ENCODE peak calls at places on chromosome 10, in ten cellular contexts. One of them, this sample, is unnamed.

GRCh38 chr10:32952541-32953276 is 5.3 kb downstream of the ITGB1 start:
- DNase-seq in heart left ventricle: no peak
- DNase-seq in pancreas: no peak
- DNase-seq in brain microvascular endothelial cell: no peak
- DNase-seq in psoas muscle: no peak
- DNase-seq in fibroblast of lung: no peak
- DNase-seq in CD4-positive, CD25-positive, alpha-beta regulatory T cell: no peak
- DNase-seq in left ventricle myocardium inferior: no peak
- DNase-seq in hepatocyte: no peak
- DNase-seq in K562: no peak
- DNase-seq in this sample: no peak

GRCh38 chr10:79246606-79247275 is 100.5 kb upstream of the PPIF start:
- DNase-seq in heart left ventricle: peak; percentile 86
- DNase-seq in pancreas: no peak
- DNase-seq in brain microvascular endothelial cell: no peak
- DNase-seq in psoas muscle: peak; percentile 77
- DNase-seq in fibroblast of lung: peak; percentile 67
- DNase-seq in CD4-positive, CD25-positive, alpha-beta regulatory T cell: no peak
- DNase-seq in left ventricle myocardium inferior: peak; percentile 78
- DNase-seq in hepatocyte: no peak
- DNase-seq in K562: no peak
- DNase-seq in this sample: peak; percentile 75

GRCh38 chr10:132167041-132167674 is 19.6 kb upstream of the DPYSL4 start:
- DNase-seq in heart left ventricle: no peak
- DNase-seq in pancreas: no peak
- DNase-seq in brain microvascular endothelial cell: no peak
- DNase-seq in psoas muscle: peak; percentile 1
- DNase-seq in fibroblast of lung: no peak
- DNase-seq in CD4-positive, CD25-positive, alpha-beta regulatory T cell: no peak
- DNase-seq in left ventricle myocardium inferior: no peak
- DNase-seq in hepatocyte: no peak
- DNase-seq in K562: no peak
- DNase-seq in this sample: no peak

GRCh38 chr10:125208854-125209545 is 48.6 kb upstream of the CTBP2 start:
- DNase-seq in heart left ventricle: no peak
- DNase-seq in pancreas: no peak
- DNase-seq in brain microvascular endothelial cell: no peak
- DNase-seq in psoas muscle: no peak
- DNase-seq in fibroblast of lung: no peak
- DNase-seq in CD4-positive, CD25-positive, alpha-beta regulatory T cell: no peak
- DNase-seq in left ventricle myocardium inferior: no peak
- DNase-seq in hepatocyte: no peak
- DNase-seq in K562: no peak
- DNase-seq in this sample: no peak

GRCh38 chr10:110323503-110323902 is 18.8 kb upstream of the SMNDC1 start:
- DNase-seq in heart left ventricle: no peak
- DNase-seq in pancreas: no peak
- DNase-seq in brain microvascular endothelial cell: peak; percentile 92
- DNase-seq in psoas muscle: no peak
- DNase-seq in fibroblast of lung: peak; percentile 79
- DNase-seq in CD4-positive, CD25-positive, alpha-beta regulatory T cell: no peak
- DNase-seq in left ventricle myocardium inferior: no peak
- DNase-seq in hepatocyte: no peak
- DNase-seq in K562: no peak
- DNase-seq in this sample: no peak

GRCh38 chr10:100908378-100908777 is 4.4 kb upstream of the SLF2 start:
- DNase-seq in heart left ventricle: no peak
- DNase-seq in pancreas: no peak
- DNase-seq in brain microvascular endothelial cell: no peak
- DNase-seq in psoas muscle: no peak
- DNase-seq in fibroblast of lung: no peak
- DNase-seq in CD4-positive, CD25-positive, alpha-beta regulatory T cell: no peak
- DNase-seq in left ventricle myocardium inferior: no peak
- DNase-seq in hepatocyte: no peak
- DNase-seq in K562: no peak
- DNase-seq in this sample: no peak

GRCh38 chr10:116723428-116724281 is 18.7 kb downstream of the HSPA12A start:
- DNase-seq in heart left ventricle: no peak
- DNase-seq in pancreas: no peak
- DNase-seq in brain microvascular endothelial cell: no peak
- DNase-seq in psoas muscle: no peak
- DNase-seq in fibroblast of lung: no peak
- DNase-seq in CD4-positive, CD25-positive, alpha-beta regulatory T cell: peak; percentile 75
- DNase-seq in left ventricle myocardium inferior: no peak
- DNase-seq in hepatocyte: no peak
- DNase-seq in K562: no peak
- DNase-seq in this sample: no peak

GRCh38 chr10:110361800-110362456 is 57.2 kb upstream of the SMNDC1 start:
- DNase-seq in heart left ventricle: no peak
- DNase-seq in pancreas: no peak
- DNase-seq in brain microvascular endothelial cell: no peak
- DNase-seq in psoas muscle: no peak
- DNase-seq in fibroblast of lung: no peak
- DNase-seq in CD4-positive, CD25-positive, alpha-beta regulatory T cell: peak; percentile 74
- DNase-seq in left ventricle myocardium inferior: no peak
- DNase-seq in hepatocyte: no peak
- DNase-seq in K562: no peak
- DNase-seq in this sample: no peak

GRCh38 chr10:69043931-69044531 is 43.9 kb upstream of the SRGN start:
- DNase-seq in heart left ventricle: no peak
- DNase-seq in pancreas: no peak
- DNase-seq in brain microvascular endothelial cell: no peak
- DNase-seq in psoas muscle: no peak
- DNase-seq in fibroblast of lung: no peak
- DNase-seq in CD4-positive, CD25-positive, alpha-beta regulatory T cell: peak; percentile 82
- DNase-seq in left ventricle myocardium inferior: no peak
- DNase-seq in hepatocyte: no peak
- DNase-seq in K562: no peak
- DNase-seq in this sample: no peak
- H3K27ac ChIP-seq in heart left ventricle: no peak overlapping the region
- H3K27ac ChIP-seq in pancreas: peak overlapping the region; percentile 23
- H3K27ac ChIP-seq in brain microvascular endothelial cell: no peak overlapping the region
- H3K27ac ChIP-seq in psoas muscle: no peak overlapping the region
- H3K27ac ChIP-seq in fibroblast of lung: no peak overlapping the region
- H3K27ac ChIP-seq in CD4-positive, CD25-positive, alpha-beta regulatory T cell: peak overlapping the region; percentile 84
- H3K27ac ChIP-seq in left ventricle myocardium inferior: no peak overlapping the region
- H3K27ac ChIP-seq in hepatocyte: no peak overlapping the region
- H3K27ac ChIP-seq in K562: no peak overlapping the region
- H3K27ac ChIP-seq in this sample: no peak overlapping the region

DNA sequence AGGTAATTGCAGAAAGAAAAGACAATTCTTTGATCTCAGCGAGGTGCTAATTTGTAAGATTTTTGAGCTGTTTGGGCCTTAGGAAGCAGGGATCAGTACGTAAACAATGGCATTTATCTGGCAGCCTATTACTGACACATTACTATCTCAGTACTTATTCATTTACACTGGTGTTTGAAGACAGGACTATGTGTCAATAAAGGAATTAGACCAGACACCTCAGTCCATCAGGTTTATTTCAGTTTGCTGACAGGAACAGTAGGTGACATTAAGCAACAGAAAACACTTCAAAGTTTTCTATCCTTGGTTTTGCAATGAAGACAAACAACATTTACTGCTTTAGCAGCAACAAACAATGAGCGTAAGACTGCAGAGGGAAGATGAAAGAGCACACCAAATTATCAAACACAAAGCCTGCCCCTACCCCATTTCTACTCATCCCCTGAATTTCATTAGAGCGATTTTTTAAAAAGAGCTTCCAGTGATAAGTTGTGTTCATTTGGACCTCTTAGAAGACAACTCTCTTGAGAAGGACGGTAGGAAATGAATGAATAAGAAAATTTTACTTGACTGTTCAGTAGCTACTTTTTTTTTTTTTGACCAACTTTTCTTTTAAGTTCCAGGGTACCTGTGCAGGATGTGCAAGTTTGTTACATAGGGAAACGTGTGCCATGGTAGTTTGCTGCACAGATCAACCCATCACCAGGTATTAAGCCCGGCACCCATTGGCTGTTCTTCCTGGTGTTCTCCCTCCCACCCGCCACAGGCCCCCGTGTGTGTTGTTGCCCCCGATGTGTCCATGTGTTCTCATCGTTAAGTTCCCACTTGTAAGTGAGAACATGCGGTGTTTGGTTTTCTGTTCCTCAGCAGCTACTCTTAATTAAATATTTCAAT is 138.8 kb downstream of the DKK1 start:
- DNase-seq in heart left ventricle: no peak
- DNase-seq in pancreas: no peak
- DNase-seq in brain microvascular endothelial cell: no peak
- DNase-seq in psoas muscle: no peak
- DNase-seq in fibroblast of lung: no peak
- DNase-seq in CD4-positive, CD25-positive, alpha-beta regulatory T cell: no peak
- DNase-seq in left ventricle myocardium inferior: no peak
- DNase-seq in hepatocyte: no peak
- DNase-seq in K562: no peak
- DNase-seq in this sample: no peak
- H3K36me3 ChIP-seq in heart left ventricle: no peaks in the 10 kb centered on the region
- H3K36me3 ChIP-seq in pancreas: no peaks in the 10 kb centered on the region
- H3K36me3 ChIP-seq in brain microvascular endothelial cell: no peaks in the 10 kb centered on the region
- H3K36me3 ChIP-seq in psoas muscle: no peaks in the 10 kb centered on the region
- H3K36me3 ChIP-seq in fibroblast of lung: no peaks in the 10 kb centered on the region
- H3K36me3 ChIP-seq in CD4-positive, CD25-positive, alpha-beta regulatory T cell: no peaks in the 10 kb centered on the region
- H3K36me3 ChIP-seq in left ventricle myocardium inferior: no peaks in the 10 kb centered on the region
- H3K36me3 ChIP-seq in hepatocyte: no peaks in the 10 kb centered on the region
- H3K36me3 ChIP-seq in K562: no peaks in the 10 kb centered on the region
- H3K36me3 ChIP-seq in this sample: no peaks in the 10 kb centered on the region

GRCh38 chr10:117762819-117763172 is 220.2 kb downstream of the EMX2 start:
- DNase-seq in heart left ventricle: no peak
- DNase-seq in pancreas: no peak
- DNase-seq in brain microvascular endothelial cell: no peak
- DNase-seq in psoas muscle: no peak
- DNase-seq in fibroblast of lung: peak; percentile 3
- DNase-seq in CD4-positive, CD25-positive, alpha-beta regulatory T cell: no peak
- DNase-seq in left ventricle myocardium inferior: no peak
- DNase-seq in hepatocyte: no peak
- DNase-seq in K562: peak; percentile 11
- DNase-seq in this sample: peak; percentile 35

GRCh38 chr10:117763528-117763927 is 221.0 kb downstream of the EMX2 start:
- DNase-seq in heart left ventricle: no peak
- DNase-seq in pancreas: no peak
- DNase-seq in brain microvascular endothelial cell: no peak
- DNase-seq in psoas muscle: no peak
- DNase-seq in fibroblast of lung: no peak
- DNase-seq in CD4-positive, CD25-positive, alpha-beta regulatory T cell: no peak
- DNase-seq in left ventricle myocardium inferior: no peak
- DNase-seq in hepatocyte: no peak
- DNase-seq in K562: no peak
- DNase-seq in this sample: no peak

DNA sequence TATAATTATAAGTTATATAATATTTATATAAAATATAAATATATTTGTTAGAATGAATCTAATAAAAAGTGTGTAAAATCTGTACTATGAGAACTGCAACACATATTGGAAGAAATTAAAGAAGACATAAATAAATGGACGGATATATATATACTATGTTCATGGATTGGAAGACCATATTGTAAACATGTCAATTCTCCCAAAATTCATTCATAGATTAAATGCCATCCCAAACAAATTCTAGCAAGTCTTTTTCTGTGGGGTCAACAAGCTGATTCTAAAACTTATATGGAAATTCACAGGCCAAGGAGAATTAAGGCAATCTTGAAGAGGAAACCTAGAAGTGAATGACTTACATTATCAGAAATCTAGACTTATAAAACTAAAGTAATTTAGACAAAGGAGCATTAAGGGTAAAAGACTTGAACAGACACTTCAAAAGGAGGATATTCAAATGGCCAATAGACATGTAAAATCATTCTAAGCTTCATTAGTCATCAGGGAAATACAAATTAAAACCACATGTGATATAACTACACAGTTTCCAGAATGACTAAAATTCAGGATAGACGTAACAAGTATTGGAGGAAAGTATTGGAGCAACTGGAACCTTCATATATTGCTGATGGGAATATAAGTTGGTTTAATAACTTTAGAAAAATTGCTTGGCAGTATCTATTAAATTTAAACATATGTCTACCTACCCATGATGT is 225.9 kb downstream of the EMX2 start:
- DNase-seq in heart left ventricle: no peak
- DNase-seq in pancreas: no peak
- DNase-seq in brain microvascular endothelial cell: no peak
- DNase-seq in psoas muscle: no peak
- DNase-seq in fibroblast of lung: no peak
- DNase-seq in CD4-positive, CD25-positive, alpha-beta regulatory T cell: no peak
- DNase-seq in left ventricle myocardium inferior: no peak
- DNase-seq in hepatocyte: no peak
- DNase-seq in K562: no peak
- DNase-seq in this sample: no peak
- H3K27ac ChIP-seq in heart left ventricle: no peak overlapping the region
- H3K27ac ChIP-seq in pancreas: no peak overlapping the region
- H3K27ac ChIP-seq in brain microvascular endothelial cell: no peak overlapping the region
- H3K27ac ChIP-seq in psoas muscle: no peak overlapping the region
- H3K27ac ChIP-seq in fibroblast of lung: no peak overlapping the region
- H3K27ac ChIP-seq in CD4-positive, CD25-positive, alpha-beta regulatory T cell: no peak overlapping the region
- H3K27ac ChIP-seq in left ventricle myocardium inferior: no peak overlapping the region
- H3K27ac ChIP-seq in hepatocyte: no peak overlapping the region
- H3K27ac ChIP-seq in K562: no peak overlapping the region
- H3K27ac ChIP-seq in this sample: no peak overlapping the region

GRCh38 chr10:28544058-28544457 is 11.1 kb downstream of the WAC start:
- DNase-seq in heart left ventricle: no peak
- DNase-seq in pancreas: no peak
- DNase-seq in brain microvascular endothelial cell: no peak
- DNase-seq in psoas muscle: no peak
- DNase-seq in fibroblast of lung: no peak
- DNase-seq in CD4-positive, CD25-positive, alpha-beta regulatory T cell: no peak
- DNase-seq in left ventricle myocardium inferior: no peak
- DNase-seq in hepatocyte: no peak
- DNase-seq in K562: no peak
- DNase-seq in this sample: no peak

GRCh38 chr10:28540145-28540544 is 7.2 kb downstream of the WAC start:
- DNase-seq in heart left ventricle: no peak
- DNase-seq in pancreas: no peak
- DNase-seq in brain microvascular endothelial cell: no peak
- DNase-seq in psoas muscle: no peak
- DNase-seq in fibroblast of lung: no peak
- DNase-seq in CD4-positive, CD25-positive, alpha-beta regulatory T cell: no peak
- DNase-seq in left ventricle myocardium inferior: no peak
- DNase-seq in hepatocyte: no peak
- DNase-seq in K562: no peak
- DNase-seq in this sample: no peak

GRCh38 chr10:28541695-28542365 is 8.9 kb downstream of the WAC start:
- DNase-seq in heart left ventricle: no peak
- DNase-seq in pancreas: no peak
- DNase-seq in brain microvascular endothelial cell: no peak
- DNase-seq in psoas muscle: no peak
- DNase-seq in fibroblast of lung: no peak
- DNase-seq in CD4-positive, CD25-positive, alpha-beta regulatory T cell: no peak
- DNase-seq in left ventricle myocardium inferior: no peak
- DNase-seq in hepatocyte: no peak
- DNase-seq in K562: no peak
- DNase-seq in this sample: no peak

GRCh38 chr10:28545967-28546644 is 13.2 kb downstream of the WAC start:
- DNase-seq in heart left ventricle: no peak
- DNase-seq in pancreas: no peak
- DNase-seq in brain microvascular endothelial cell: no peak
- DNase-seq in psoas muscle: no peak
- DNase-seq in fibroblast of lung: no peak
- DNase-seq in CD4-positive, CD25-positive, alpha-beta regulatory T cell: peak; percentile 37
- DNase-seq in left ventricle myocardium inferior: no peak
- DNase-seq in hepatocyte: no peak
- DNase-seq in K562: no peak
- DNase-seq in this sample: no peak

DNA sequence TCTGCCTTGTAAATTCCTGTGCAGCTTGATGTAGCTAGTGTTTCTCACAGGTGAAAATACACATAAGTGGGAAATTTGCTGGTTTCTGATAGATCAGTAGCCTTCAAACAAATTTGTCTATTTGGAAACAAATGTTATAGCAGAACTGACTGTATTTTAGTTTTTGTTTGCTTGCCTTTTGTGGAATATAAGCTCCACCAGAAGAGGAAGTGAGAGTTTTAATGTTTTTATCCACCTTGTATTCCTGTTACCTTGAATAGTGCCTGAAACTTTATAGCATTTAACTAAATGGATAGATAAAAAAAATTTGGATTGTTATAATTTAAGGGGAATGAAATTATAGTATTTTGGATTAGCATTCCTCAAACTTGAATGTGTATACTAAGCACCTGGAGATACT is 9.8 kb downstream of the WAC start:
- DNase-seq in heart left ventricle: no peak
- DNase-seq in pancreas: no peak
- DNase-seq in brain microvascular endothelial cell: no peak
- DNase-seq in psoas muscle: no peak
- DNase-seq in fibroblast of lung: no peak
- DNase-seq in CD4-positive, CD25-positive, alpha-beta regulatory T cell: no peak
- DNase-seq in left ventricle myocardium inferior: no peak
- DNase-seq in hepatocyte: no peak
- DNase-seq in K562: no peak
- DNase-seq in this sample: no peak
- H3K36me3 ChIP-seq in heart left ventricle: peaks cover 92% of the 10 kb centered on the region
- H3K36me3 ChIP-seq in pancreas: no peaks in the 10 kb centered on the region
- H3K36me3 ChIP-seq in brain microvascular endothelial cell: peaks cover 45% of the 10 kb centered on the region
- H3K36me3 ChIP-seq in psoas muscle: peaks cover 2% of the 10 kb centered on the region
- H3K36me3 ChIP-seq in fibroblast of lung: peaks cover 5% of the 10 kb centered on the region
- H3K36me3 ChIP-seq in CD4-positive, CD25-positive, alpha-beta regulatory T cell: peaks cover 64% of the 10 kb centered on the region
- H3K36me3 ChIP-seq in left ventricle myocardium inferior: peaks cover 56% of the 10 kb centered on the region
- H3K36me3 ChIP-seq in hepatocyte: peaks cover 5% of the 10 kb centered on the region
- H3K36me3 ChIP-seq in K562: peaks cover 96% of the 10 kb centered on the region
- H3K36me3 ChIP-seq in this sample: no peaks in the 10 kb centered on the region